ENCODE peak calls at places on chromosome 21, in nine cellular contexts. R, K, N, W, C, D, M, S and L are unnamed samples.

GRCh38 chr21:27277122-27277521 is 310.2 kb upstream of the ADAMTS5 start:
- DNase-seq in R (no peak), K (no peak), N (peak), W (no peak), C (no peak), D (no peak), M (no peak), S (no peak), L (no peak)

GRCh38 chr21:32099812-32100416 is 178.9 kb downstream of the MIS18A start:
- DNase-seq in R (no peak), K (no peak), N (no peak), W (no peak), C (no peak), D (no peak), M (peak), S (no peak), L (no peak)

GRCh38 chr21:42845296-42845965 is 33.9 kb downstream of the WDR4 start:
- DNase-seq in R (no peak), K (no peak), N (no peak), W (peak), C (peak), D (no peak), M (no peak), S (no peak), L (no peak)

GRCh38 chr21:17775431-17776126 is 43.6 kb downstream of the C21orf91 start:
- DNase-seq in R (no peak), K (no peak), N (no peak), W (no peak), C (no peak), D (no peak), M (no peak), S (no peak), L (no peak)

GRCh38 chr21:20856926-20857325 is 141.3 kb upstream of the NCAM2 start:
- DNase-seq in R (no peak), K (no peak), N (no peak), W (no peak), C (no peak), D (no peak), M (no peak), S (no peak), L (no peak)

GRCh38 chr21:34278451-34278850 is 85.4 kb upstream of the KCNE2 start:
- DNase-seq in R (no peak), K (no peak), N (no peak), W (no peak), C (no peak), D (no peak), M (no peak), S (no peak), L (no peak)

GRCh38 chr21:33362044-33362555 is 37.3 kb downstream of the IFNAR1 start:
- DNase-seq in R (no peak), K (no peak), N (no peak), W (no peak), C (peak), D (no peak), M (no peak), S (no peak), L (no peak)

GRCh38 chr21:17921579-17922530 is 102.7 kb upstream of the C21orf91 start:
- DNase-seq in R (peak), K (peak), N (peak), W (peak), C (no peak), D (no peak), M (peak), S (peak), L (no peak)

GRCh38 chr21:42541174-42541573 is 27.5 kb downstream of the SLC37A1 start:
- DNase-seq in R (no peak), K (no peak), N (no peak), W (no peak), C (no peak), D (no peak), M (no peak), S (no peak), L (no peak)

GRCh38 chr21:34129971-34130597 is 56.7 kb downstream of the MRPS6 start:
- DNase-seq in R (no peak), K (no peak), N (peak), W (no peak), C (no peak), D (no peak), M (no peak), S (no peak), L (no peak)

GRCh38 chr21:45748593-45748992 is 105.1 kb downstream of the PCBP3 start:
- DNase-seq in R (no peak), K (no peak), N (no peak), W (no peak), C (peak), D (peak), M (no peak), S (no peak), L (no peak)

GRCh38 chr21:45747233-45747766 is 103.8 kb downstream of the PCBP3 start:
- DNase-seq in R (no peak), K (no peak), N (no peak), W (no peak), C (no peak), D (peak), M (no peak), S (no peak), L (no peak)

GRCh38 chr21:45745256-45745655 is 101.7 kb downstream of the PCBP3 start:
- DNase-seq in R (no peak), K (no peak), N (no peak), W (no peak), C (no peak), D (peak), M (no peak), S (no peak), L (no peak)

GRCh38 chr21:45749974-45750373 is 106.4 kb downstream of the PCBP3 start:
- DNase-seq in R (no peak), K (no peak), N (no peak), W (no peak), C (peak), D (peak), M (no peak), S (no peak), L (no peak)

DNA sequence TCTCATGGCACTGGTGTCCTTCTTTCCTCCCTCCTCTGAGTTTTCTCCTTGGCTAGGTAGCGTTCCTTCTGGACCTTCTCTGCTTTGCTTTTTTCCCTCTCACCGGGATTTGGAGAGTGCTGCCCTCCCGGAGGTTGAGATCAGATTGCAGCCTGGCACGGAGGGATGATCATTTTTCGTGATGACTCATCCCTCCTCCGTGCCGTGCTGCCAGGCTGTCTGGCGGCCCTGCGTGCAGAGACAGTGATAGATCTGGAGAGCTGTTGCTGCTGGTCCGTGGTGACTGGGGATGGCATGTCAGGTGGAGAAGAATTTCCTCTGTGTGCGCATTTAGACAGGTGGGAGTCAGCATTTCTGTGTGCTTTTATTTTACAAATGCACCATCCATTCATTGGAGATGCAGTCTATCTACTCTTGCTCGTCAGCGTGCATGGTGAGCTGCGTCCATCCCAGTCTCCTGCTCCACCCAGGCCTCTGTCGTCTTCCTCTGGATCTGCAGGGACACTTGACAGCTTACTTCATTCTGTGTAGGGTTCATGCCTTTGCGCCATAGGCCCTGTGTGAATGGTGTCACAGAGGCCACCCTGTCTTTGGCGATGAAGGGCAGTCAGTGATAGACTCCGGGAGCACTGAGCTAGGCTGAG is 104.4 kb downstream of the PCBP3 start:
- DNase-seq in R (no peak), K (no peak), N (peak), W (peak), C (peak), D (peak), M (peak), S (peak), L (no peak)
- TF ChIP-seq CTCF in R (no peak), K (no peak), N (no peak), W (no peak), C (no peak), D (no peak), M (no peak), S (no peak), L (no peak)

GRCh38 chr21:41139275-41139674 is 28.7 kb upstream of the BACE2 start:
- DNase-seq in R (no peak), K (no peak), N (no peak), W (no peak), C (peak), D (no peak), M (no peak), S (no peak), L (no peak)

GRCh38 chr21:41137401-41137800 is 30.6 kb upstream of the BACE2 start:
- DNase-seq in R (no peak), K (no peak), N (no peak), W (no peak), C (peak), D (no peak), M (no peak), S (no peak), L (no peak)

GRCh38 chr21:41136286-41136685 is 31.7 kb upstream of the BACE2 start:
- DNase-seq in R (no peak), K (no peak), N (no peak), W (no peak), C (no peak), D (no peak), M (no peak), S (no peak), L (no peak)

GRCh38 chr21:41138711-41139110 is 29.2 kb upstream of the BACE2 start:
- DNase-seq in R (no peak), K (no peak), N (no peak), W (no peak), C (peak), D (no peak), M (no peak), S (no peak), L (no peak)

GRCh38 chr21:41137889-41138288 is 30.1 kb upstream of the BACE2 start:
- DNase-seq in R (no peak), K (no peak), N (no peak), W (no peak), C (peak), D (no peak), M (no peak), S (no peak), L (no peak)
- TF ChIP-seq CTCF in R (no peak), K (no peak), N (no peak), W (no peak), C (no peak), D (no peak), M (no peak), S (no peak), L (no peak)

GRCh38 chr21:29499229-29499628 is 200.5 kb downstream of the BACH1 start:
- DNase-seq in R (no peak), K (no peak), N (no peak), W (no peak), C (no peak), D (no peak), M (no peak), S (no peak), L (no peak)

GRCh38 chr21:29496337-29496736 is 197.6 kb downstream of the BACH1 start:
- DNase-seq in R (no peak), K (no peak), N (no peak), W (no peak), C (no peak), D (no peak), M (no peak), S (no peak), L (no peak)

GRCh38 chr21:29501451-29501850 is 202.7 kb downstream of the BACH1 start:
- DNase-seq in R (peak), K (no peak), N (peak), W (peak), C (no peak), D (no peak), M (no peak), S (no peak), L (no peak)

GRCh38 chr21:29504751-29505321 is 206.1 kb downstream of the BACH1 start:
- DNase-seq in R (no peak), K (no peak), N (peak), W (peak), C (no peak), D (no peak), M (peak), S (no peak), L (no peak)

GRCh38 chr21:29499734-29500343 is 201.1 kb downstream of the BACH1 start:
- DNase-seq in R (no peak), K (no peak), N (peak), W (peak), C (no peak), D (no peak), M (peak), S (no peak), L (peak)
- TF ChIP-seq CTCF in R (peak), K (no peak), N (peak), W (peak), C (no peak), D (no peak), M (peak), S (peak), L (peak)

DNA sequence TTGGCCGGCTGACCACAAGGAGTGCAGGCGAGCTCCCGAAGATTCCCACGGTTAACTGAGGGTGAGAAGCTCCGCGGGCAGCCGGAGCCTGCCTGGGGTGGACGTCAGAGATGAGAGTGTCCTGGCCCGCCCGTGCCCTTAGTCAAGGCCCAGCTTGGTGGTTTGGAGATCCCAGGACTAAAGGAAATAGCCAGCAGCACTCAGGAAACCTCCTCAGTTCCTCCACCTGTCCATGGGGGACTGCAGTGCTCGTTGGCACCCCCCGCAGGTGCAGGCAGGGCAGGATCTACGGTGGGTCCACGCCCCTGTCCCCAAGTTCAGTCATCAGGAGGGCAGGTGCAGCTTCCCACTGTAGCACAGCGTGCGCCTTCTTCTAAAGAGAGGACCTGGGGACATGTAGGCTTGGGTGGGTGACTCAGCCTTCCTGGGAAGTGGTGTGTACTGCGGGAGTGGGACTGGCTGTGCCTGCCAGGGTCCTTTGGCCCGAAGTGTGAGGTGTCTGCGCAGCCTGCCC is 32.5 kb downstream of the SLX9 start:
- DNase-seq in R (no peak), K (no peak), N (no peak), W (no peak), C (no peak), D (no peak), M (no peak), S (no peak), L (no peak)
- TF ChIP-seq CTCF in R (no peak), K (no peak), N (no peak), W (no peak), C (no peak), D (no peak), M (no peak), S (no peak), L (no peak)

GRCh38 chr21:45556302-45556644 is 14.0 kb upstream of the SLC19A1 start:
- DNase-seq in R (no peak), K (no peak), N (no peak), W (no peak), C (no peak), D (no peak), M (no peak), S (no peak), L (no peak)
- TF ChIP-seq CTCF in R (no peak), K (no peak), N (no peak), W (no peak), C (no peak), D (peak), M (no peak), S (no peak), L (peak)

GRCh38 chr21:25039461-25040380 is 567.6 kb downstream of the MRPL39 start:
- DNase-seq in R (no peak), K (no peak), N (no peak), W (peak), C (no peak), D (no peak), M (peak), S (no peak), L (no peak)
- TF ChIP-seq CTCF in R (no peak), K (no peak), N (no peak), W (peak), C (no peak), D (no peak), M (peak), S (no peak), L (no peak)

GRCh38 chr21:41269535-41269934 is 47.1 kb upstream of the FAM3B start:
- DNase-seq in R (no peak), K (no peak), N (no peak), W (no peak), C (no peak), D (no peak), M (no peak), S (no peak), L (no peak)
- TF ChIP-seq CTCF in R (no peak), K (no peak), N (no peak), W (no peak), C (no peak), D (no peak), M (no peak), S (no peak), L (no peak)

GRCh38 chr21:36164427-36164784 is 7.8 kb downstream of the DOP1B start:
- DNase-seq in R (no peak), K (no peak), N (no peak), W (no peak), C (no peak), D (no peak), M (no peak), S (no peak), L (no peak)

GRCh38 chr21:36162631-36163030 is 6.0 kb downstream of the DOP1B start:
- DNase-seq in R (no peak), K (no peak), N (no peak), W (no peak), C (no peak), D (no peak), M (no peak), S (no peak), L (no peak)

GRCh38 chr21:36159356-36159921 is 2.8 kb downstream of the DOP1B start:
- DNase-seq in R (no peak), K (no peak), N (no peak), W (no peak), C (no peak), D (no peak), M (peak), S (no peak), L (no peak)

GRCh38 chr21:36163780-36164426 is 7.3 kb downstream of the DOP1B start:
- DNase-seq in R (no peak), K (no peak), N (no peak), W (no peak), C (no peak), D (no peak), M (no peak), S (no peak), L (no peak)

GRCh38 chr21:36160850-36161178 is 4.2 kb downstream of the DOP1B start:
- DNase-seq in R (no peak), K (no peak), N (no peak), W (no peak), C (no peak), D (no peak), M (no peak), S (no peak), L (no peak)
- TF ChIP-seq CTCF in R (no peak), K (no peak), N (no peak), W (no peak), C (no peak), D (no peak), M (no peak), S (no peak), L (no peak)

DNA sequence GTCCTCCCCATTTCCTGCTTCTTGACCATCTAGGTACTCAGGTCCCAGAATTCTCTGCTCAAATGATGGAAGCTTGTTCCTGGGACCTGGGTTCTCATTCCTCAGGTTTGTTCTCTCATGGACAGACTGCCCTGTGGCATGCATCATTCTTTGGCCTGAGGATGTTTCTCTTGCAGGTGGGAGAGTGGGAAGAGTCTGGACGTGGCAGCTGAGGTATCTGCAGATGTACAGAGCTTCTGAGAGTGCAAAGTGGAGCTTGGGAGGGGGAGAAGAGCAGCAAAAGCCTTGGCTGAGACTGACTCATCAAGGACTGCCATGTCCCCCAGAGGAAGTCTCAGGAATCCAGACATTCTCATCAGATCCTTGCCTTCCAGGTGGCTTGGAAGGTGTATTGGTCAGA is 63.1 kb downstream of the HSPA13 start:
- DNase-seq in R (no peak), K (no peak), N (no peak), W (no peak), C (no peak), D (no peak), M (no peak), S (no peak), L (no peak)
- TF ChIP-seq CTCF in R (no peak), K (no peak), N (no peak), W (no peak), C (no peak), D (no peak), M (no peak), S (no peak), L (no peak)

GRCh38 chr21:38167345-38167744 is 89.4 kb upstream of the KCNJ15 start:
- DNase-seq in R (no peak), K (no peak), N (no peak), W (no peak), C (no peak), D (no peak), M (no peak), S (no peak), L (no peak)

GRCh38 chr21:38175321-38175720 is 81.5 kb upstream of the KCNJ15 start:
- DNase-seq in R (no peak), K (no peak), N (peak), W (no peak), C (no peak), D (no peak), M (no peak), S (no peak), L (no peak)

GRCh38 chr21:38171723-38172344 is 85.0 kb upstream of the KCNJ15 start:
- DNase-seq in R (no peak), K (no peak), N (peak), W (peak), C (no peak), D (no peak), M (peak), S (no peak), L (peak)

GRCh38 chr21:38170283-38170682 is 86.5 kb upstream of the KCNJ15 start:
- DNase-seq in R (no peak), K (no peak), N (peak), W (peak), C (no peak), D (no peak), M (peak), S (no peak), L (no peak)

GRCh38 chr21:38170705-38171682 is 85.8 kb upstream of the KCNJ15 start:
- DNase-seq in R (no peak), K (no peak), N (peak), W (peak), C (no peak), D (no peak), M (peak), S (no peak), L (no peak)
- TF ChIP-seq CTCF in R (peak), K (no peak), N (peak), W (peak), C (no peak), D (no peak), M (peak), S (peak), L (no peak)